ENCODE peak calls at places on chromosomes 1 and 21, in four cellular contexts. One of them, this sample, is unnamed.

GRCh38 chr21:17921579-17922530 is 102.7 kb upstream of the C21orf91 start:
- DNase-seq in left ventricle myocardium superior: no peak
- DNase-seq in GM12865: no peak
- DNase-seq in stimulated activated naive CD8-positive, alpha-beta T cell treated with anti-CD3 and anti-CD28 coated beads, Interleukin-15, Interleukin-2, amounts not matched to agents 100 U/mL and 50 U/mL, for 24 hours: no peak
- DNase-seq in this sample: no peak

GRCh38 chr1:233668725-233669294 is 54.9 kb downstream of the KCNK1 start:
- DNase-seq in GM12865: peak
- DNase-seq in left ventricle myocardium superior: peak
- DNase-seq in stimulated activated naive CD8-positive, alpha-beta T cell treated with anti-CD3 and anti-CD28 coated beads, Interleukin-15, Interleukin-2, amounts not matched to agents 100 U/mL and 50 U/mL, for 24 hours: no peak
- DNase-seq in this sample: peak

GRCh38 chr1:216742625-216743024 is 19.4 kb upstream of the ESRRG start:
- DNase-seq in GM12865: no peak
- DNase-seq in stimulated activated naive CD8-positive, alpha-beta T cell treated with anti-CD3 and anti-CD28 coated beads, Interleukin-15, Interleukin-2, amounts not matched to agents 100 U/mL and 50 U/mL, for 24 hours: no peak
- DNase-seq in left ventricle myocardium superior: no peak
- DNase-seq in this sample: no peak

GRCh38 chr1:64172458-64172983 is 30.9 kb upstream of the UBE2U start:
- DNase-seq in GM12865: peak
- DNase-seq in stimulated activated naive CD8-positive, alpha-beta T cell treated with anti-CD3 and anti-CD28 coated beads, Interleukin-15, Interleukin-2, amounts not matched to agents 100 U/mL and 50 U/mL, for 24 hours: no peak
- DNase-seq in left ventricle myocardium superior: no peak
- DNase-seq in this sample: no peak

GRCh38 chr1:187229496-187229895 is 400.7 kb downstream of the PLA2G4A start:
- DNase-seq in stimulated activated naive CD8-positive, alpha-beta T cell treated with anti-CD3 and anti-CD28 coated beads, Interleukin-15, Interleukin-2, amounts not matched to agents 100 U/mL and 50 U/mL, for 24 hours: no peak
- DNase-seq in left ventricle myocardium superior: no peak
- DNase-seq in GM12865: no peak
- DNase-seq in this sample: no peak

GRCh38 chr1:201268604-201269151 is 14.6 kb upstream of the PKP1 start:
- DNase-seq in GM12865: no peak
- DNase-seq in left ventricle myocardium superior: no peak
- DNase-seq in stimulated activated naive CD8-positive, alpha-beta T cell treated with anti-CD3 and anti-CD28 coated beads, Interleukin-15, Interleukin-2, amounts not matched to agents 100 U/mL and 50 U/mL, for 24 hours: no peak
- DNase-seq in this sample: no peak

GRCh38 chr1:150235436-150235851 is 468 bp downstream of the ANP32E start:
- DNase-seq in stimulated activated naive CD8-positive, alpha-beta T cell treated with anti-CD3 and anti-CD28 coated beads, Interleukin-15, Interleukin-2, amounts not matched to agents 100 U/mL and 50 U/mL, for 24 hours: peak
- DNase-seq in GM12865: no peak
- DNase-seq in left ventricle myocardium superior: no peak
- DNase-seq in this sample: peak

GRCh38 chr21:41763398-41763931 is 3.4 kb downstream of the RIPK4 start:
- DNase-seq in GM12865: no peak
- DNase-seq in stimulated activated naive CD8-positive, alpha-beta T cell treated with anti-CD3 and anti-CD28 coated beads, Interleukin-15, Interleukin-2, amounts not matched to agents 100 U/mL and 50 U/mL, for 24 hours: no peak
- DNase-seq in left ventricle myocardium superior: no peak
- DNase-seq in this sample: peak

GRCh38 chr1:39104158-39105060 is 78.3 kb downstream of the NDUFS5 start:
- DNase-seq in GM12865: no peak
- DNase-seq in stimulated activated naive CD8-positive, alpha-beta T cell treated with anti-CD3 and anti-CD28 coated beads, Interleukin-15, Interleukin-2, amounts not matched to agents 100 U/mL and 50 U/mL, for 24 hours: no peak
- DNase-seq in left ventricle myocardium superior: no peak
- DNase-seq in this sample: no peak

GRCh38 chr1:183094376-183094775 is 71.2 kb downstream of the LAMC1 start:
- DNase-seq in left ventricle myocardium superior: no peak
- DNase-seq in stimulated activated naive CD8-positive, alpha-beta T cell treated with anti-CD3 and anti-CD28 coated beads, Interleukin-15, Interleukin-2, amounts not matched to agents 100 U/mL and 50 U/mL, for 24 hours: no peak
- DNase-seq in GM12865: no peak
- DNase-seq in this sample: no peak